ENCODE peak calls at places on chromosome 4, in five cellular contexts. K, U, H, Q and O are unnamed samples.

GRCh38 chr4:108142870-108143269 is 25.9 kb downstream of the LEF1 start:
- DNase-seq in K (no peak), U (no peak), H (no peak), Q (no peak), O (no peak)

GRCh38 chr4:174244441-174244840 is 39.0 kb downstream of the FBXO8 start:
- DNase-seq in K (peak), U (no peak), H (no peak), Q (no peak), O (no peak)

GRCh38 chr4:70530997-70531396 is 12.6 kb downstream of the AMTN start:
- DNase-seq in K (no peak), U (no peak), H (no peak), Q (no peak), O (no peak)

GRCh38 chr4:68388347-68388746 is 38.5 kb upstream of the YTHDC1 start:
- DNase-seq in K (no peak), U (no peak), H (no peak), Q (no peak), O (no peak)

GRCh38 chr4:146639414-146639814 is 721 bp downstream of the POU4F2 start:
- DNase-seq in K (no peak), U (no peak), H (no peak), Q (no peak), O (no peak)

GRCh38 chr4:164937576-164938270 is 39.7 kb downstream of the TRIM61 start:
- DNase-seq in K (peak), U (no peak), H (no peak), Q (no peak), O (no peak)

GRCh38 chr4:41881931-41882621 is 53.2 kb upstream of the TMEM33 start:
- DNase-seq in K (no peak), U (no peak), H (no peak), Q (no peak), O (no peak)

GRCh38 chr4:117481742-117482141 is 396.4 kb upstream of the TRAM1L1 start:
- DNase-seq in K (peak), U (no peak), H (no peak), Q (no peak), O (no peak)

GRCh38 chr4:56613101-56613862 is 67.8 kb downstream of the HOPX start:
- DNase-seq in K (peak), U (no peak), H (no peak), Q (no peak), O (peak)

GRCh38 chr4:62398318-62398717 is 1198.2 kb downstream of the ADGRL3 start:
- DNase-seq in K (no peak), U (no peak), H (no peak), Q (no peak), O (no peak)

GRCh38 chr4:165872443-165873297 is at the start of gene TLL1:
- DNase-seq in K (peak), U (no peak), H (no peak), Q (no peak), O (no peak)

GRCh38 chr4:89307446-89308160 is at the start of gene GPRIN3:
- DNase-seq in K (peak), U (peak), H (no peak), Q (peak), O (no peak)

GRCh38 chr4:75939890-75940691 is 722 bp downstream of the NAAA start:
- DNase-seq in K (peak), U (peak), H (no peak), Q (peak), O (peak)

GRCh38 chr4:107196312-107196711 is 160.2 kb upstream of the DKK2 start:
- DNase-seq in K (no peak), U (no peak), H (no peak), Q (no peak), O (no peak)

GRCh38 chr4:104352211-104352610 is 142.5 kb downstream of the CXXC4 start:
- DNase-seq in K (no peak), U (no peak), H (no peak), Q (no peak), O (no peak)

GRCh38 chr4:124851741-124852140 is 139.2 kb upstream of the ANKRD50 start:
- DNase-seq in K (no peak), U (no peak), H (no peak), Q (no peak), O (no peak)

GRCh38 chr4:608236-608635 is 17.1 kb upstream of the PDE6B start:
- DNase-seq in K (no peak), U (no peak), H (no peak), Q (no peak), O (no peak)

GRCh38 chr4:109729155-109729562 is 711 bp downstream of the PLA2G12A start:
- DNase-seq in K (peak), U (no peak), H (no peak), Q (no peak), O (no peak)

GRCh38 chr4:139910106-139910505 is 243.9 kb downstream of the MAML3 start:
- DNase-seq in K (peak), U (no peak), H (no peak), Q (no peak), O (no peak)

GRCh38 chr4:82591592-82591991 is 29.8 kb upstream of the TMEM150C start:
- DNase-seq in K (no peak), U (no peak), H (no peak), Q (no peak), O (no peak)

GRCh38 chr4:101292901-101293300 is 54.4 kb downstream of the PPP3CA start:
- DNase-seq in K (peak), U (no peak), H (no peak), Q (no peak), O (no peak)

GRCh38 chr4:167232805-167233522 is 1.3 kb downstream of the SPOCK3 start:
- DNase-seq in K (no peak), U (no peak), H (no peak), Q (no peak), O (no peak)

GRCh38 chr4:88629826-88630225 is 37.5 kb downstream of the HERC3 start:
- DNase-seq in K (no peak), U (no peak), H (no peak), Q (no peak), O (no peak)